ENCODE peak calls at places on chromosome 13, in seven cellular contexts. E is stomach, G is Karpas-422, H is breast epithelium, V is colonic mucosa, Q is heart left ventricle, M is K562. Z is an unnamed sample. For H3K4me1, the result is how much of the 10 kb centered on the place peaks cover.

GRCh38 chr13:59442946-59443345 is 720.8 kb downstream of the DIAPH3 start:
- DNase-seq in M (no peak), G (no peak), V (no peak), H (no peak), Q (no peak), E (no peak), Z (no peak)

GRCh38 chr13:28137556-28137955 is 789 bp upstream of the PAN3 start:
- DNase-seq in G (no peak), M (no peak), H (no peak), E (no peak), Q (no peak), V (peak), Z (no peak)

GRCh38 chr13:40480012-40480914 is 186.2 kb downstream of the FOXO1 start:
- DNase-seq in G (no peak), M (no peak), V (no peak), H (no peak), E (no peak), Q (no peak), Z (no peak)

GRCh38 chr13:109451726-109452125 is 334.7 kb downstream of the IRS2 start:
- DNase-seq in G (no peak), V (no peak), E (no peak), Q (no peak), H (no peak), M (no peak), Z (peak)

GRCh38 chr13:64672751-64673150 is 2557.4 kb downstream of the PCDH9 start:
- DNase-seq in M (no peak), Q (no peak), H (no peak), E (no peak), G (no peak), V (no peak), Z (no peak)

GRCh38 chr13:33281951-33282595 is 3.5 kb downstream of the STARD13 start:
- DNase-seq in H (no peak), E (no peak), V (no peak), Q (no peak), G (no peak), M (no peak), Z (no peak)

GRCh38 chr13:41652735-41653361 is 195.5 kb downstream of the RGCC start:
- DNase-seq in M (peak), Q (no peak), E (no peak), G (peak), H (no peak), V (no peak), Z (no peak)

GRCh38 chr13:45295536-45295935 is 45.4 kb downstream of the TPT1 start:
- DNase-seq in E (no peak), Q (no peak), M (no peak), G (no peak), V (no peak), H (no peak), Z (no peak)

GRCh38 chr13:50073340-50073739 is 58.1 kb downstream of the KCNRG start:
- DNase-seq in E (no peak), H (no peak), G (no peak), M (no peak), V (no peak), Q (no peak), Z (no peak)

GRCh38 chr13:113651511-113652403 is 6.2 kb downstream of the ATP4B start:
- DNase-seq in M (no peak), V (no peak), H (no peak), G (no peak), Q (no peak), E (peak), Z (peak)

GRCh38 chr13:93736111-93736510 is 509.5 kb downstream of the GPC6 start:
- DNase-seq in Q (no peak), E (no peak), V (no peak), M (no peak), G (no peak), H (no peak), Z (no peak)

GRCh38 chr13:94548382-94549240 is 47.3 kb downstream of the TGDS start:
- DNase-seq in H (peak), V (peak), E (peak), Q (peak), G (peak), M (peak), Z (no peak)

GRCh38 chr13:89474432-89474831 is 1803.3 kb downstream of the SLITRK5 start:
- DNase-seq in H (no peak), E (no peak), M (no peak), Q (no peak), G (no peak), V (no peak), Z (no peak)

DNA sequence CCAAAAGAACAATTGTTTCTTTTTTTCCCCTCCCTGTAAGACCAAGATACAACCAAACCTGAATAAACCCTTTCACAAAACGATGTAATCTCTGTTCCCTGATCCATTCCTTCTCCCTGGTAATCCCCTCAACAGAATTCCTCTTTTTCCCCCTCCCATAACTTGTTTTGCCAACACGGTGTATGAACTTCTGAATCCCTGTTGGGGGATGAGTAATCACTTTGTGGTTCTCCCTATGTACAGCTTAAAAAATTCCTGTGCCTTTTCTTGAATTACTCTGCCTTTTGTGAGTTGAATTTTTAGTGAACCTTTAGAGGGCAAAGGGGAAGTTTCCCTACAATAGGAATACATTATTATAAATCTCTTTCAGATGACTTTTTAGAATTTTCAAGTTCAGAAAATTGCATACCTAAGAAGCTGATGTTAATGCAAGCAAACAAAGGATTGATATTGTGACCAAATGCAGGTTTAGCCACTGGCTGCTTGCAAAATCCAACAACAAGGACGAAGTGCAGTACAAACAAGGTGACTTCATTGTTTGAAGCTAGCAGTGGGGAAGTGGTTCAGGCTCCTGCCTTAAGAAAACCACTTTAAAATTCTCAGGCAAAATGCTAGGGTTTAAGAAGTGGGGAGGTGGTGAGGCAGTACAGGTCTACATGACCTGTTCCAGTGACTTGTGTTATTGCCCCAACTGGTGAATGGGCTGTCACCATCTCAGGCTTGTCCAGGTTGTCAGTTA is 15.0 kb upstream of the EPSTI1 start:
- DNase-seq in E (no peak), V (no peak), H (no peak), M (no peak), G (no peak), Q (no peak), Z (peak)
- H3K4me1 ChIP-seq in E (under half), V (under half), H (under half), M (under half), G (under half), Q (under half), Z (under half)

GRCh38 chr13:21895769-21896168 is 224.9 kb downstream of the FGF9 start:
- DNase-seq in G (no peak), V (peak), H (no peak), M (no peak), Q (no peak), E (no peak), Z (no peak)
- H3K27ac ChIP-seq in G (no peak), V (peak), H (no peak), M (no peak), Q (no peak), E (no peak), Z (no peak)

DNA sequence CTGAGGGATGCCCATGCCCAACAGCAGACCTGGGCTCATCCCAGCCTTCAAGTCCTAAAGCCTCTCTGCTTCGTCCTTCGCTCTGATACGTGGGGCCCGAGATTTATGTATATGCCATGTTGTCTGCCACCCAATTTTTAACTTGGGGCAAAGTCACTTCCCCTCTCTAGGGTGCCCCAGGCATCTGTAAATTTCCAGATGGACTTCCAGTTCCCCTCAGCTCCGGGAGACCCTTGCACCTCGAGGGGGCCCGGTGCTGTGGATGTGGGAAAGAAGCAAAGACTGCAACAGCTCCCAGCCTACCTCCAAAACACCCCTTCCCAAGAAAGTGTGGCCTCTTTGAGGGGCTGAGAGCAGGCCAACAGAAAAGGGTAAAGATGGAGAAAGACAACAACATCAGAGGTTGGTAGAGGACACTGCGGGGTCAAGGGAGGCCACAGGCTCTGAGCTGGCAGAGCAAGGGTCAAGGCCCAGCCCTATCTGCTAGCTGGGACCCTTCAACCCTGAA is 97.4 kb downstream of the STK24 start:
- DNase-seq in H (no peak), G (no peak), M (no peak), V (no peak), E (no peak), Q (no peak), Z (no peak)
- H3K4me1 ChIP-seq in H (under half), G (under half), M (half or more), V (under half), E (half or more), Q (half or more), Z (half or more)

GRCh38 chr13:46662690-46663089 is 109.7 kb downstream of the LRCH1 start:
- DNase-seq in Q (no peak), H (no peak), M (no peak), E (no peak), V (no peak), G (no peak), Z (no peak)

GRCh38 chr13:46663216-46663615 is 110.2 kb downstream of the LRCH1 start:
- DNase-seq in V (no peak), H (no peak), E (no peak), M (no peak), Q (no peak), G (no peak), Z (no peak)

GRCh38 chr13:46663644-46664043 is 110.7 kb downstream of the LRCH1 start:
- DNase-seq in E (no peak), Q (no peak), M (no peak), H (no peak), V (no peak), G (no peak), Z (no peak)

GRCh38 chr13:46665243-46665629 is 112.3 kb downstream of the LRCH1 start:
- DNase-seq in E (no peak), V (no peak), M (no peak), Q (no peak), H (no peak), G (no peak), Z (no peak)

DNA sequence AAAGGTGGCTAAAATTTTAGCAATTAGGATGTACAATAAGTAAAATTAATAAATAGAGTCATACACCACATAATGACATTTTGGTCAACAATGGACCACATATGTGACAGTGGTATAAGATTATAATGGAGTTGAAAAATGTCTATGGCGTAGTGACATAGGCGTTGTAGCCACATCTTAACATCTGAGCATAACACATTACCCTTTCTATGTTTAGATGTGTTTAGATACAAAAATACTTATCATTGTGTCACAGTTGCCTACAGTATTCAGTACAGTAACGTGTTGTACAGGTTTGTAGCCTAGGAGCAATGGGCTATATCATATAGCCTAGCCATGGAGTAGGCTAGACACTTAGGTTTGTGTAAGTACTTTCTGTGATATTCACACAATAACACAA is 111.2 kb downstream of the LRCH1 start:
- DNase-seq in G (no peak), Q (no peak), E (no peak), V (no peak), H (no peak), M (no peak), Z (no peak)
- H3K27ac ChIP-seq in G (no peak), Q (no peak), E (no peak), V (no peak), H (peak), M (no peak), Z (no peak)

DNA sequence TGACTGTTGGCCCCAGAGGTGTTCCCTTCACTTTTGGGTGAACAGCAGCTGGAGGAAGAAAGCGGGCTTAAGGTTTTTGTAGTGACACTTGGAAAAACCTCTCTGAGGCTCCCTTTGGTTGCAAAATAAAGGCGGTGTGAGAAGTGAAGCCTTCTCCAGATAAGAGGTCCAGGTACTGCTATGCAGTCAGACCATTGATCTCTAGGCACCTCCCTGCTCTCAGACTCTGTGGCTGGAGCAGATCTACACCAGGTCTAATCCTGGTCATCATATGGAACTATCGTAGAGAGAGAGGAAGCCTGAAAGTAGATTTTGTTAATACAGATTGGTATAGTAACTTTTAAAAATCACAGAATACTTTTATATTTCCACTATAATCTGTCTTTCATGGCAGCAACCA is 47.5 kb downstream of the MBNL2 start:
- DNase-seq in E (no peak), M (no peak), Q (no peak), H (no peak), V (no peak), G (no peak), Z (no peak)
- H3K4me1 ChIP-seq in E (half or more), M (under half), Q (half or more), H (under half), V (under half), G (under half), Z (under half)

Z was measured in SJSA1.